ENCODE peak calls at places on chromosomes 11 and 22, in five cellular contexts. E is uterus, D is ureter, L is ACHN, M is posterior vena cava. C is an unnamed sample.
A peak's percentile ranks its signal among the peaks of the same experiment; 100 is the strongest.

GRCh38 chr11:69863544-69864200 is 44.5 kb upstream of the FGF3 start:
- DNase-seq in M (peak; percentile 66), D (no peak), L (no peak), E (no peak), C (no peak)

GRCh38 chr11:101912823-101913284 is 2.0 kb upstream of the CEP126 start:
- DNase-seq in D (no peak), E (no peak), M (no peak), L (no peak), C (no peak)

GRCh38 chr22:24393012-24393559 is 34.3 kb upstream of the ADORA2A start:
- DNase-seq in L (no peak), D (no peak), M (no peak), E (no peak), C (no peak)

GRCh38 chr11:28767574-28767973 is 659.4 kb downstream of the METTL15 start:
- DNase-seq in D (no peak), L (no peak), M (no peak), E (no peak), C (no peak)

GRCh38 chr22:39264344-39265116 is 19.7 kb upstream of the PDGFB start:
- DNase-seq in D (no peak), M (peak; percentile 90), E (no peak), L (no peak), C (no peak)

GRCh38 chr22:46582281-46582811 is 37.8 kb upstream of the GRAMD4 start:
- DNase-seq in D (no peak), E (no peak), M (peak; percentile 49), L (no peak), C (no peak)

GRCh38 chr22:38700271-38700788 is 413 bp downstream of the JOSD1 start:
- DNase-seq in M (peak; percentile 93), D (peak; percentile 65), L (peak; percentile 64), E (no peak), C (no peak)

GRCh38 chr11:60985991-60986915 is 14.8 kb downstream of the CD6 start:
- DNase-seq in M (no peak), L (no peak), D (no peak), E (no peak), C (no peak)

GRCh38 chr11:121595717-121596156 is 143.0 kb upstream of the SORL1-AS1 start:
- DNase-seq in M (no peak), D (no peak), L (peak; percentile 86), E (no peak), C (no peak)

GRCh38 chr11:8068605-8069221 is 12.3 kb upstream of the TUB start:
- DNase-seq in M (no peak), D (peak; percentile 63), L (peak; percentile 89), E (peak; percentile 72), C (no peak)

GRCh38 chr11:5580577-5580976 is at the start of gene OR52B6:
- DNase-seq in M (no peak), L (no peak), E (no peak), D (no peak), C (no peak)

GRCh38 chr11:132106336-132106982 is 736.0 kb downstream of the NTM start:
- DNase-seq in L (no peak), E (no peak), D (no peak), M (no peak), C (no peak)

GRCh38 chr11:119692547-119692834 is 36.5 kb downstream of the NECTIN1 start:
- DNase-seq in E (no peak), D (no peak), L (no peak), M (no peak), C (no peak)

GRCh38 chr11:2694995-2695939 is 4.5 kb downstream of the KCNQ1OT1 start:
- DNase-seq in M (no peak), D (no peak), L (no peak), E (no peak), C (no peak)

GRCh38 chr11:93444671-93445073 is 98.5 kb downstream of the SMCO4 start:
- DNase-seq in E (no peak), L (no peak), D (no peak), M (no peak), C (no peak)

GRCh38 chr22:38305481-38306448 is 11.5 kb downstream of the CSNK1E start:
- DNase-seq in M (no peak), E (no peak), L (peak; percentile 82), D (no peak), C (no peak)

GRCh38 chr22:40463727-40464126 is 93.3 kb downstream of the SGSM3 start:
- DNase-seq in E (no peak), D (no peak), L (no peak), M (no peak), C (no peak)

GRCh38 chr11:14414470-14415461 is 55.8 kb upstream of the RRAS2 start:
- DNase-seq in L (no peak), E (no peak), M (no peak), D (no peak), C (no peak)

GRCh38 chr11:37973926-37974325 is 1375.9 kb upstream of the RAG2 start:
- DNase-seq in E (no peak), D (no peak), M (no peak), L (no peak), C (no peak)

GRCh38 chr11:11293798-11294611 is 59.0 kb downstream of the CSNK2A3 start:
- DNase-seq in E (no peak), L (no peak), M (no peak), D (no peak), C (no peak)

GRCh38 chr22:18998998-18999397 is 62.9 kb upstream of the PRODH start:
- DNase-seq in M (no peak), L (no peak), D (no peak), E (no peak), C (no peak)

GRCh38 chr11:61083601-61084147 is 18.6 kb upstream of the CD5 start:
- DNase-seq in M (peak; percentile 36), E (no peak), L (no peak), D (no peak), C (no peak)

GRCh38 chr22:46972901-46973831 is 210.7 kb downstream of the TBC1D22A start:
- DNase-seq in E (no peak), M (peak; percentile 38), D (no peak), L (no peak), C (no peak)

GRCh38 chr11:120034881-120035620 is 102.9 kb downstream of the TRIM29 start:
- DNase-seq in E (no peak), D (peak; percentile 26), L (no peak), M (peak; percentile 49), C (peak; percentile 72)